ENCODE peak calls at places on chromosomes 5 and 9, in six cellular contexts. One of them, this sample, is unnamed.

GRCh38 chr5:78574731-78575161 is 73.8 kb downstream of the LHFPL2 start:
- DNase-seq in mammary epithelial cell: peak; percentile 66
- DNase-seq in mucosa of descending colon: no peak
- DNase-seq in PC-9: no peak
- DNase-seq in CD8-positive, alpha-beta memory T cell: no peak
- DNase-seq in astrocyte: peak; percentile 79
- DNase-seq in this sample: no peak

GRCh38 chr5:10272053-10272869 is 22.2 kb downstream of the CCT5 start:
- DNase-seq in mammary epithelial cell: no peak
- DNase-seq in mucosa of descending colon: no peak
- DNase-seq in PC-9: no peak
- DNase-seq in CD8-positive, alpha-beta memory T cell: no peak
- DNase-seq in astrocyte: no peak
- DNase-seq in this sample: no peak

GRCh38 chr5:143085319-143085917 is 315.2 kb downstream of the ARHGAP26 start:
- DNase-seq in mammary epithelial cell: no peak
- DNase-seq in mucosa of descending colon: no peak
- DNase-seq in PC-9: no peak
- DNase-seq in CD8-positive, alpha-beta memory T cell: no peak
- DNase-seq in astrocyte: no peak
- DNase-seq in this sample: no peak

GRCh38 chr5:19208397-19208796 is 779.6 kb downstream of the CDH18 start:
- DNase-seq in mammary epithelial cell: no peak
- DNase-seq in mucosa of descending colon: no peak
- DNase-seq in PC-9: no peak
- DNase-seq in CD8-positive, alpha-beta memory T cell: no peak
- DNase-seq in astrocyte: no peak
- DNase-seq in this sample: no peak

GRCh38 chr5:143262393-143263174 is 140.9 kb downstream of the NR3C1 start:
- DNase-seq in mammary epithelial cell: peak; percentile 91
- DNase-seq in mucosa of descending colon: no peak
- DNase-seq in PC-9: peak; percentile 45
- DNase-seq in CD8-positive, alpha-beta memory T cell: no peak
- DNase-seq in astrocyte: peak; percentile 88
- DNase-seq in this sample: no peak

GRCh38 chr5:106202035-106202434 is 1468.7 kb downstream of the EFNA5 start:
- DNase-seq in mammary epithelial cell: no peak
- DNase-seq in mucosa of descending colon: no peak
- DNase-seq in PC-9: no peak
- DNase-seq in CD8-positive, alpha-beta memory T cell: no peak
- DNase-seq in astrocyte: no peak
- DNase-seq in this sample: no peak

GRCh38 chr9:91197232-91198181 is 164.2 kb downstream of the AUH start:
- DNase-seq in mammary epithelial cell: peak; percentile 96
- DNase-seq in mucosa of descending colon: peak; percentile 89
- DNase-seq in PC-9: peak; percentile 88
- DNase-seq in CD8-positive, alpha-beta memory T cell: no peak
- DNase-seq in astrocyte: peak; percentile 88
- DNase-seq in this sample: peak; percentile 91

GRCh38 chr9:12640866-12641636 is 52.1 kb upstream of the TYRP1 start:
- DNase-seq in mammary epithelial cell: no peak
- DNase-seq in mucosa of descending colon: no peak
- DNase-seq in PC-9: no peak
- DNase-seq in CD8-positive, alpha-beta memory T cell: no peak
- DNase-seq in astrocyte: no peak
- DNase-seq in this sample: no peak

GRCh38 chr5:91225848-91226686 is 157.1 kb downstream of the ARRDC3 start:
- DNase-seq in mammary epithelial cell: peak; percentile 46
- DNase-seq in mucosa of descending colon: peak; percentile 80
- DNase-seq in PC-9: no peak
- DNase-seq in CD8-positive, alpha-beta memory T cell: peak; percentile 43
- DNase-seq in astrocyte: no peak
- DNase-seq in this sample: peak; percentile 10

GRCh38 chr9:38621434-38622082 is 1.2 kb upstream of the ANKRD18A start:
- DNase-seq in mammary epithelial cell: peak; percentile 24
- DNase-seq in mucosa of descending colon: peak; percentile 33
- DNase-seq in PC-9: no peak
- DNase-seq in CD8-positive, alpha-beta memory T cell: peak; percentile 31
- DNase-seq in astrocyte: no peak
- DNase-seq in this sample: peak; percentile 19

GRCh38 chr5:111968459-111968858 is 211.5 kb upstream of the NREP start:
- DNase-seq in mammary epithelial cell: no peak
- DNase-seq in mucosa of descending colon: no peak
- DNase-seq in PC-9: no peak
- DNase-seq in CD8-positive, alpha-beta memory T cell: no peak
- DNase-seq in astrocyte: no peak
- DNase-seq in this sample: no peak

GRCh38 chr9:119801311-119801710 is 432.1 kb upstream of the BRINP1 start:
- DNase-seq in mammary epithelial cell: no peak
- DNase-seq in mucosa of descending colon: no peak
- DNase-seq in PC-9: no peak
- DNase-seq in CD8-positive, alpha-beta memory T cell: no peak
- DNase-seq in astrocyte: no peak
- DNase-seq in this sample: peak; percentile 13

GRCh38 chr9:120923620-120924328 is 2.8 kb downstream of the TRAF1 start:
- DNase-seq in mammary epithelial cell: no peak
- DNase-seq in mucosa of descending colon: no peak
- DNase-seq in PC-9: no peak
- DNase-seq in CD8-positive, alpha-beta memory T cell: no peak
- DNase-seq in astrocyte: no peak
- DNase-seq in this sample: no peak

GRCh38 chr5:50623666-50624065 is 42.8 kb upstream of the PARP8 start:
- DNase-seq in mammary epithelial cell: peak; percentile 11
- DNase-seq in mucosa of descending colon: no peak
- DNase-seq in PC-9: peak; percentile 42
- DNase-seq in CD8-positive, alpha-beta memory T cell: no peak
- DNase-seq in astrocyte: no peak
- DNase-seq in this sample: no peak

GRCh38 chr9:96408409-96409280 is 9.5 kb downstream of the ZNF367 start:
- DNase-seq in mammary epithelial cell: no peak
- DNase-seq in mucosa of descending colon: peak; percentile 42
- DNase-seq in PC-9: no peak
- DNase-seq in CD8-positive, alpha-beta memory T cell: no peak
- DNase-seq in astrocyte: no peak
- DNase-seq in this sample: no peak

GRCh38 chr5:150540615-150541396 is 32.9 kb downstream of the NDST1 start:
- DNase-seq in mammary epithelial cell: peak; percentile 93
- DNase-seq in mucosa of descending colon: peak; percentile 56
- DNase-seq in PC-9: no peak
- DNase-seq in CD8-positive, alpha-beta memory T cell: no peak
- DNase-seq in astrocyte: peak; percentile 96
- DNase-seq in this sample: peak; percentile 85

GRCh38 chr9:19154135-19154612 is 26.9 kb upstream of the PLIN2 start:
- DNase-seq in mammary epithelial cell: peak; percentile 52
- DNase-seq in mucosa of descending colon: peak; percentile 25
- DNase-seq in PC-9: no peak
- DNase-seq in CD8-positive, alpha-beta memory T cell: no peak
- DNase-seq in astrocyte: peak; percentile 87
- DNase-seq in this sample: no peak

GRCh38 chr9:137295313-137296213 is 6.5 kb downstream of the NRARP start:
- DNase-seq in mammary epithelial cell: no peak
- DNase-seq in mucosa of descending colon: no peak
- DNase-seq in PC-9: no peak
- DNase-seq in CD8-positive, alpha-beta memory T cell: peak; percentile 31
- DNase-seq in astrocyte: no peak
- DNase-seq in this sample: no peak

GRCh38 chr5:10324519-10325370 is 17.0 kb upstream of the CMBL start:
- DNase-seq in mammary epithelial cell: no peak
- DNase-seq in mucosa of descending colon: no peak
- DNase-seq in PC-9: no peak
- DNase-seq in CD8-positive, alpha-beta memory T cell: no peak
- DNase-seq in astrocyte: no peak
- DNase-seq in this sample: no peak

GRCh38 chr5:62354028-62354874 is 48.2 kb downstream of the KIF2A start:
- DNase-seq in mammary epithelial cell: peak; percentile 40
- DNase-seq in mucosa of descending colon: peak; percentile 79
- DNase-seq in PC-9: no peak
- DNase-seq in CD8-positive, alpha-beta memory T cell: peak; percentile 42
- DNase-seq in astrocyte: peak; percentile 38
- DNase-seq in this sample: peak; percentile 57

GRCh38 chr9:98117984-98118639 is 910 bp downstream of the TRIM14 start:
- DNase-seq in mammary epithelial cell: peak; percentile 34
- DNase-seq in mucosa of descending colon: peak; percentile 82
- DNase-seq in PC-9: no peak
- DNase-seq in CD8-positive, alpha-beta memory T cell: peak; percentile 55
- DNase-seq in astrocyte: no peak
- DNase-seq in this sample: peak; percentile 32

GRCh38 chr5:154593091-154593490 is 115.1 kb upstream of the HAND1 start:
- DNase-seq in mammary epithelial cell: peak; percentile 38
- DNase-seq in mucosa of descending colon: no peak
- DNase-seq in PC-9: no peak
- DNase-seq in CD8-positive, alpha-beta memory T cell: no peak
- DNase-seq in astrocyte: peak; percentile 19
- DNase-seq in this sample: no peak

GRCh38 chr9:18405240-18405639 is 68.7 kb upstream of the ADAMTSL1 start:
- DNase-seq in mammary epithelial cell: peak; percentile 57
- DNase-seq in mucosa of descending colon: no peak
- DNase-seq in PC-9: no peak
- DNase-seq in CD8-positive, alpha-beta memory T cell: no peak
- DNase-seq in astrocyte: no peak
- DNase-seq in this sample: no peak

GRCh38 chr9:95726756-95727155 is 148.7 kb upstream of the ERCC6L2 start:
- DNase-seq in mammary epithelial cell: peak; percentile 14
- DNase-seq in mucosa of descending colon: no peak
- DNase-seq in PC-9: no peak
- DNase-seq in CD8-positive, alpha-beta memory T cell: peak; percentile 9
- DNase-seq in astrocyte: peak; percentile 34
- DNase-seq in this sample: no peak

GRCh38 chr9:112997236-112997941 is 14.6 kb downstream of the ZNF883 start:
- DNase-seq in mammary epithelial cell: no peak
- DNase-seq in mucosa of descending colon: no peak
- DNase-seq in PC-9: no peak
- DNase-seq in CD8-positive, alpha-beta memory T cell: no peak
- DNase-seq in astrocyte: no peak
- DNase-seq in this sample: no peak

GRCh38 chr9:96176901-96177718 is 124.9 kb downstream of the HSD17B3 start:
- DNase-seq in mammary epithelial cell: no peak
- DNase-seq in mucosa of descending colon: peak; percentile 66
- DNase-seq in PC-9: no peak
- DNase-seq in CD8-positive, alpha-beta memory T cell: no peak
- DNase-seq in astrocyte: no peak
- DNase-seq in this sample: no peak

GRCh38 chr9:21434202-21435014 is 5.8 kb upstream of the IFNA1 start:
- DNase-seq in mammary epithelial cell: peak; percentile 40
- DNase-seq in mucosa of descending colon: peak; percentile 85
- DNase-seq in PC-9: no peak
- DNase-seq in CD8-positive, alpha-beta memory T cell: peak; percentile 35
- DNase-seq in astrocyte: peak; percentile 49
- DNase-seq in this sample: no peak

DNA sequence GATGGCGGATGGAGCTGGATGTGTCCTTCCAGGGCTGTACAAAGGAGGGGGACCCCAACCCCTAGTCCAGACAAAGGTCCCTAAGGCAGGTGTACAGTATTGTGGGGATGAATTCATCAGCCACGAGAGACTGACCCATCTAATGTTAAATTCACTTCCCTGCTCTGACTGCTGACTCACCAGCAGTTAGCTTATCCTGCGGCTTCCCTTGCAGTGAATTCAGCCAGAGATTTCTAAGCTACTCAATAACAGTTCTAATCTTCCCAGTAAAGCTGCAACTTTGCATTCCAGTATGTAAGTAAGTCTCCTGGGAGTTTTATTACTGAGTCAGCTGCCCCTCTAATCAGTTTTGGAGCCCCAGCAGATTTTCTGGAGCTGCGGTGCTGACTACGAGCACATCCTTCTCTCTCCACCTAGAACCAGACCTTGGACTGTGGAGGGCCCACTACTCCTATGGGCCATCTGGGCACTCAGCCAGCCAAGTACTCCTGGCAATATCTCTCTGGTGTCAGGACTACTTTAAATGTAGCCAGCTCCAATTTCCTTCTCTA is 16.1 kb downstream of the B4GALT1 start:
- DNase-seq in mammary epithelial cell: peak; percentile 67
- DNase-seq in mucosa of descending colon: peak; percentile 58
- DNase-seq in PC-9: peak; percentile 87
- DNase-seq in CD8-positive, alpha-beta memory T cell: no peak
- DNase-seq in astrocyte: peak; percentile 98
- DNase-seq in this sample: no peak
- H3K4me1 ChIP-seq in mammary epithelial cell: peaks cover 39% of the 10 kb centered on the region
- H3K4me1 ChIP-seq in mucosa of descending colon: peaks cover 33% of the 10 kb centered on the region
- H3K4me1 ChIP-seq in PC-9: peaks cover 41% of the 10 kb centered on the region
- H3K4me1 ChIP-seq in CD8-positive, alpha-beta memory T cell: peaks cover 65% of the 10 kb centered on the region
- H3K4me1 ChIP-seq in astrocyte: peaks cover 25% of the 10 kb centered on the region
- H3K4me1 ChIP-seq in this sample: no peaks in the 10 kb centered on the region

GRCh38 chr9:127020036-127020435 is 102.4 kb downstream of the ANGPTL2 start:
- DNase-seq in mammary epithelial cell: no peak
- DNase-seq in mucosa of descending colon: no peak
- DNase-seq in PC-9: no peak
- DNase-seq in CD8-positive, alpha-beta memory T cell: no peak
- DNase-seq in astrocyte: no peak
- DNase-seq in this sample: no peak

GRCh38 chr9:127025042-127025441 is 97.4 kb downstream of the ANGPTL2 start:
- DNase-seq in mammary epithelial cell: no peak
- DNase-seq in mucosa of descending colon: no peak
- DNase-seq in PC-9: no peak
- DNase-seq in CD8-positive, alpha-beta memory T cell: no peak
- DNase-seq in astrocyte: no peak
- DNase-seq in this sample: peak; percentile 34

GRCh38 chr9:127021664-127022337 is 100.6 kb downstream of the ANGPTL2 start:
- DNase-seq in mammary epithelial cell: no peak
- DNase-seq in mucosa of descending colon: peak; percentile 61
- DNase-seq in PC-9: no peak
- DNase-seq in CD8-positive, alpha-beta memory T cell: no peak
- DNase-seq in astrocyte: peak; percentile 88
- DNase-seq in this sample: peak; percentile 36

GRCh38 chr9:127020526-127021078 is 101.8 kb downstream of the ANGPTL2 start:
- DNase-seq in mammary epithelial cell: no peak
- DNase-seq in mucosa of descending colon: no peak
- DNase-seq in PC-9: no peak
- DNase-seq in CD8-positive, alpha-beta memory T cell: no peak
- DNase-seq in astrocyte: no peak
- DNase-seq in this sample: no peak

GRCh38 chr9:127022913-127023665 is 99.3 kb downstream of the ANGPTL2 start:
- DNase-seq in mammary epithelial cell: no peak
- DNase-seq in mucosa of descending colon: peak; percentile 28
- DNase-seq in PC-9: no peak
- DNase-seq in CD8-positive, alpha-beta memory T cell: no peak
- DNase-seq in astrocyte: no peak
- DNase-seq in this sample: peak; percentile 42
- H3K4me3 ChIP-seq in mammary epithelial cell: no peak overlapping the region
- H3K4me3 ChIP-seq in mucosa of descending colon: no peak overlapping the region
- H3K4me3 ChIP-seq in PC-9: no peak overlapping the region
- H3K4me3 ChIP-seq in CD8-positive, alpha-beta memory T cell: no peak overlapping the region
- H3K4me3 ChIP-seq in astrocyte: no peak overlapping the region
- H3K4me3 ChIP-seq in this sample: no peak overlapping the region

GRCh38 chr9:86676426-86676825 is 270.9 kb downstream of the GAS1 start:
- DNase-seq in mammary epithelial cell: peak; percentile 32
- DNase-seq in mucosa of descending colon: no peak
- DNase-seq in PC-9: no peak
- DNase-seq in CD8-positive, alpha-beta memory T cell: no peak
- DNase-seq in astrocyte: no peak
- DNase-seq in this sample: no peak
- H3K36me3 ChIP-seq in mammary epithelial cell: no peaks in the 10 kb centered on the region
- H3K36me3 ChIP-seq in mucosa of descending colon: no peaks in the 10 kb centered on the region
- H3K36me3 ChIP-seq in PC-9: no peaks in the 10 kb centered on the region
- H3K36me3 ChIP-seq in CD8-positive, alpha-beta memory T cell: no peaks in the 10 kb centered on the region
- H3K36me3 ChIP-seq in astrocyte: no peaks in the 10 kb centered on the region
- H3K36me3 ChIP-seq in this sample: no peaks in the 10 kb centered on the region

DNA sequence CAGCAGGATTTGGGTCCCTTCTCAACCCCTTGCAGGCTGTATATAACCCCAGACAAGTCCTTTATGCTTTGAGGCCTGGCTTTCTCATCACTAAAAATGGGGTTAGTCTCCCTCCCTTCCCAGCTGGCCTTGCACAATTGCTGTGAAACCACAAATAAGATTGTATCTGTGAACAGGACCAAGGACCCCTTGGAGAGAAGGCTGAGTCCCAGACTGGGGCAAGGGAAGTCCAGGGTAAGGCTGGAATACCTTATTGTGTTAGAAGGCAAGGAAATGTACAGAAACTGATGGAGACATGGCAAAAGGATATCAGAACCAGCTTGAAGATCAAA is 11.4 kb downstream of the MACROH2A1 start:
- DNase-seq in mammary epithelial cell: no peak
- DNase-seq in mucosa of descending colon: no peak
- DNase-seq in PC-9: no peak
- DNase-seq in CD8-positive, alpha-beta memory T cell: no peak
- DNase-seq in astrocyte: no peak
- DNase-seq in this sample: no peak
- H3K4me1 ChIP-seq in mammary epithelial cell: peaks cover 81% of the 10 kb centered on the region
- H3K4me1 ChIP-seq in mucosa of descending colon: peaks cover 26% of the 10 kb centered on the region
- H3K4me1 ChIP-seq in PC-9: peaks cover 24% of the 10 kb centered on the region
- H3K4me1 ChIP-seq in CD8-positive, alpha-beta memory T cell: peaks cover 28% of the 10 kb centered on the region
- H3K4me1 ChIP-seq in astrocyte: peaks cover 50% of the 10 kb centered on the region
- H3K4me1 ChIP-seq in this sample: peaks cover 3% of the 10 kb centered on the region

This sample was measured in prostate gland.